ENCODE peak calls at places on chromosomes 2 and 18, in seven cellular contexts. X is IMR-90; F is psoas muscle; M is osteocyte; U is colonic mucosa; W is chondrocyte; T is CD4-positive, alpha-beta T cell. I is an unnamed sample.
A peak's percentile ranks its signal among the peaks of the same experiment; 100 is the strongest.

GRCh38 chr2:192500550-192501200 is 305.9 kb upstream of the TMEFF2 start:
- DNase-seq in X (peak; percentile 50), F (no peak), M (no peak), U (no peak), W (no peak), T (no peak), I (peak; percentile 91)

GRCh38 chr2:1940660-1941059 is 196.3 kb upstream of the PXDN start:
- DNase-seq in X (no peak), F (no peak), M (no peak), U (no peak), W (no peak), T (no peak), I (peak; percentile 1)

GRCh38 chr2:241267249-241268067 is 48.0 kb downstream of the HDLBP start:
- DNase-seq in X (no peak), F (no peak), M (peak; percentile 46), U (no peak), W (no peak), T (no peak), I (no peak)

GRCh38 chr18:57077786-57078552 is 68.9 kb upstream of the BOD1L2 start:
- DNase-seq in X (no peak), F (no peak), M (no peak), U (no peak), W (no peak), T (no peak), I (no peak)

GRCh38 chr18:44036500-44036899 is 644.2 kb upstream of the SETBP1 start:
- DNase-seq in X (no peak), F (peak; percentile 20), M (no peak), U (no peak), W (no peak), T (no peak), I (no peak)

GRCh38 chr2:132804045-132804444 is 134.0 kb upstream of the LYPD1 start:
- DNase-seq in X (peak; percentile 86), F (no peak), M (no peak), U (no peak), W (no peak), T (no peak), I (peak; percentile 3)

GRCh38 chr2:23402205-23402740 is 17.3 kb downstream of the KLHL29 start:
- DNase-seq in X (no peak), F (no peak), M (no peak), U (no peak), W (no peak), T (no peak), I (no peak)

GRCh38 chr2:120301289-120301688 is 44.6 kb upstream of the INHBB start:
- DNase-seq in X (no peak), F (no peak), M (no peak), U (no peak), W (no peak), T (no peak), I (no peak)

GRCh38 chr2:240403358-240404104 is 31.9 kb upstream of the GPC1 start:
- DNase-seq in X (no peak), F (no peak), M (peak; percentile 60), U (no peak), W (no peak), T (no peak), I (no peak)

GRCh38 chr2:26471278-26471677 is 6.6 kb downstream of the OTOF start:
- DNase-seq in X (no peak), F (no peak), M (no peak), U (no peak), W (no peak), T (no peak), I (no peak)

GRCh38 chr18:39215920-39216319 is 1650.3 kb upstream of the CELF4 start:
- DNase-seq in X (no peak), F (no peak), M (no peak), U (no peak), W (no peak), T (no peak), I (no peak)

GRCh38 chr2:85648619-85649018 is 19.4 kb downstream of the SFTPB start:
- DNase-seq in X (peak; percentile 70), F (no peak), M (no peak), U (no peak), W (no peak), T (no peak), I (peak; percentile 74)

GRCh38 chr2:207746131-207746530 is 23.6 kb downstream of the FZD5 start:
- DNase-seq in X (peak; percentile 79), F (no peak), M (no peak), U (peak; percentile 50), W (no peak), T (peak; percentile 20), I (peak; percentile 76)

GRCh38 chr18:9743200-9744016 is 35.3 kb downstream of the RAB31 start:
- DNase-seq in X (peak; percentile 98), F (peak; percentile 39), M (peak; percentile 88), U (no peak), W (no peak), T (no peak), I (peak; percentile 97)

GRCh38 chr18:22250591-22250996 is 81.2 kb downstream of the GATA6 start:
- DNase-seq in X (no peak), F (no peak), M (no peak), U (peak; percentile 75), W (peak; percentile 34), T (no peak), I (peak; percentile 62)

GRCh38 chr2:195562624-195563566 is 94.1 kb upstream of the SLC39A10 start:
- DNase-seq in X (peak; percentile 42), F (no peak), M (no peak), U (no peak), W (no peak), T (no peak), I (no peak)

GRCh38 chr2:111118455-111119003 is 2.2 kb upstream of the BCL2L11 start:
- DNase-seq in X (no peak), F (no peak), M (no peak), U (peak; percentile 55), W (no peak), T (no peak), I (no peak)

GRCh38 chr2:43507137-43507536 is 88.7 kb downstream of the THADA start:
- DNase-seq in X (no peak), F (no peak), M (no peak), U (no peak), W (no peak), T (no peak), I (no peak)

GRCh38 chr18:24060644-24061043 is 46.1 kb downstream of the TTC39C start:
- DNase-seq in X (peak; percentile 27), F (no peak), M (no peak), U (no peak), W (no peak), T (no peak), I (peak; percentile 59)

GRCh38 chr2:112149194-112149593 is 11.0 kb downstream of the FBLN7 start:
- DNase-seq in X (no peak), F (no peak), M (peak; percentile 49), U (peak; percentile 14), W (peak; percentile 44), T (no peak), I (no peak)

GRCh38 chr2:156593011-156593921 is 157.1 kb downstream of the GPD2 start:
- DNase-seq in X (no peak), F (no peak), M (no peak), U (no peak), W (no peak), T (no peak), I (no peak)

GRCh38 chr2:212987492-212987891 is 163.9 kb downstream of the IKZF2 start:
- DNase-seq in X (no peak), F (no peak), M (no peak), U (no peak), W (no peak), T (no peak), I (peak; percentile 33)
- TF ChIP-seq CTCF in X (no peak), F (no peak), M (no peak), U (no peak), W (no peak), T (no peak), I (peak; percentile 37)

GRCh38 chr2:149036507-149037293 is 1.8 kb upstream of the LYPD6B start:
- DNase-seq in X (no peak), F (no peak), M (no peak), U (no peak), W (no peak), T (no peak), I (no peak)

GRCh38 chr2:149037851-149038250 is 648 bp upstream of the LYPD6B start:
- DNase-seq in X (no peak), F (no peak), M (no peak), U (peak; percentile 37), W (no peak), T (no peak), I (no peak)

GRCh38 chr2:149040451-149040850 is 2.0 kb downstream of the LYPD6B start:
- DNase-seq in X (no peak), F (no peak), M (no peak), U (peak; percentile 65), W (no peak), T (peak; percentile 7), I (peak; percentile 15)

GRCh38 chr2:149039213-149039724 is 770 bp downstream of the LYPD6B start:
- DNase-seq in X (no peak), F (no peak), M (no peak), U (no peak), W (no peak), T (no peak), I (no peak)

DNA sequence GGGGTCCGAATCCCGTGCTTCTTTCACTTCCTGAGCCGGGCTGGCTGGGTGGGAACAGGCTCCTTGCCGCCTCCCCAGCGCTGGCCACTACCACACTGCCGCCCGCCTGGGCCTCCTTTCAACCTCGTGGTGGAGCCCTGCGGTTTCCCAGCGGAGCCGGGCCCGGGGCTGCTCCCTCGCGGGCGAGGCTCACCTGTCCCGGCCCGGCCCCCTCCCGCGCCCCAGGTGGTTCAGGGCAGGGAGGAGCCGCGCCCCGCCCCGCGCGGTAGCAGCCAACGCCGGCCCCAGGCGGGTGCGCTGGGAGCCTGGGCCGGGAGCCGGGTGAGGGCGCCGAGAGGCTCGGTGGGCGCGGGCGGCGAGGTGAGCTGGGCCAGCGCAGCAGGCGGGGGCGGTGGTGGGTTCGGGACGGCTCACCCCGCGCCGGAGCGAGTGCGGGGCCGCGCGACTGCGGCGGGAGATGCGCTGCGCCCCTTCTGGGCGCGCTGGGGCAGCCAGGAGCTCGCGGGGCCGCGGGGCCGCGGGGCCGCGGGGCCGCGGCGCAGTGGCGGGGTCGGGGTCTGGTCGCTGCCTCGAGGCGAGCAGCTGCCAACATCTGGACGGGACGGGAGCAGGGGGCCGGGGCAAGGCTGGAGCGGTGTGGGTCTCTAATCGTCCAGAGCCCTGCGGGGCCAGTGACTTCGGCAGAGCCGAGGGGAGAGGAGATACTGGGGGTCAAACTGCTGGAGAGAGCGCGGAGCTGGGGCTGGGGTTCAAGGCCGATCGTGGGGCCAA is at the start of gene LYPD6B:
- DNase-seq in X (no peak), F (no peak), M (no peak), U (peak; percentile 65), W (no peak), T (no peak), I (no peak)
- TF ChIP-seq CTCF in X (no peak), F (no peak), M (no peak), U (no peak), W (peak; percentile 16), T (no peak), I (no peak)

DNA sequence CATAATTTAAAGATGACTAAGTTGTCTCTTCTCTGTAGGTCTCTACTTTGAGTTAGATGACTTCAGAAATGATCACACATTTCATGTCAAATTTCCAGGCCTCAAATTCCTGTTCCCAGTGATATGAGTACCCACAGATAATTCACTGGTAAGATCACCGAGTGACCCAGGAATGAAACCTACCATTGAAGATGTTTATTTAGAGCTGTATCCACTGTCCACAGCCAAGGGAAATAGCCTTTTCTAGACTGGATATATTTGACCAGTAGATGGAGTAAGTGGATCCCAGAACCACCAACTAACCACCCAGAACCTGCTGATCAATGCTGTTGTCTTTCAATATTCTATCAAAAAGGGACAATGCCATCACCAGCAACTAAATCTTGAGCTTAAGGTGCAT is 238.8 kb downstream of the SLC8A1 start:
- DNase-seq in X (peak; percentile 83), F (no peak), M (no peak), U (no peak), W (no peak), T (no peak), I (peak; percentile 69)
- TF ChIP-seq CTCF in X (peak; percentile 65), F (peak; percentile 37), M (peak; percentile 66), U (peak; percentile 27), W (peak; percentile 79), T (no peak), I (peak; percentile 63)

GRCh38 chr2:235803028-235803427 is 309.2 kb downstream of the AGAP1 start:
- DNase-seq in X (peak; percentile 11), F (no peak), M (no peak), U (no peak), W (no peak), T (no peak), I (peak; percentile 29)
- TF ChIP-seq CTCF in X (peak; percentile 54), F (peak; percentile 22), M (peak; percentile 56), U (no peak), W (peak; percentile 75), T (no peak), I (peak; percentile 12)

I was measured in fibroblast of mammary gland.